ENCODE peak calls at places on chromosome 2, in five cellular contexts. One of them, this sample, is unnamed.

GRCh38 chr2:66228128-66228547 is 206.8 kb upstream of the MEIS1 start:
- DNase-seq in H9: no peak
- DNase-seq in H1: no peak
- DNase-seq in neuronal stem cell: no peak
- DNase-seq in mesenchymal stem cell: no peak
- DNase-seq in this sample: no peak

GRCh38 chr2:162327134-162327769 is 8.8 kb upstream of the IFIH1 start:
- DNase-seq in H9: peak
- DNase-seq in H1: peak
- DNase-seq in neuronal stem cell: no peak
- DNase-seq in mesenchymal stem cell: no peak
- DNase-seq in this sample: no peak

GRCh38 chr2:163698857-163699256 is 37.0 kb downstream of the FIGN start:
- DNase-seq in H9: peak
- DNase-seq in H1: no peak
- DNase-seq in neuronal stem cell: peak
- DNase-seq in mesenchymal stem cell: no peak
- DNase-seq in this sample: no peak

GRCh38 chr2:232502901-232503791 is 15.5 kb upstream of the ECEL1 start:
- DNase-seq in H9: peak
- DNase-seq in H1: peak
- DNase-seq in neuronal stem cell: peak
- DNase-seq in mesenchymal stem cell: peak
- DNase-seq in this sample: peak

GRCh38 chr2:161161074-161161577 is 898 bp downstream of the TANK start:
- DNase-seq in H9: no peak
- DNase-seq in H1: no peak
- DNase-seq in neuronal stem cell: no peak
- DNase-seq in mesenchymal stem cell: no peak
- DNase-seq in this sample: no peak

GRCh38 chr2:241359481-241360045 is 3.5 kb downstream of the FARP2 start:
- DNase-seq in H9: no peak
- DNase-seq in H1: no peak
- DNase-seq in neuronal stem cell: no peak
- DNase-seq in mesenchymal stem cell: no peak
- DNase-seq in this sample: no peak

GRCh38 chr2:132415256-132416079 is 1.1 kb upstream of the GPR39 start:
- DNase-seq in H9: no peak
- DNase-seq in H1: no peak
- DNase-seq in neuronal stem cell: no peak
- DNase-seq in mesenchymal stem cell: peak
- DNase-seq in this sample: no peak

GRCh38 chr2:232534940-232535735 is 4.4 kb upstream of the CHRNG start:
- DNase-seq in H9: no peak
- DNase-seq in H1: no peak
- DNase-seq in neuronal stem cell: no peak
- DNase-seq in mesenchymal stem cell: no peak
- DNase-seq in this sample: no peak

GRCh38 chr2:73291093-73291460 is 2.3 kb downstream of the EGR4 start:
- DNase-seq in H9: peak
- DNase-seq in H1: peak
- DNase-seq in neuronal stem cell: peak
- DNase-seq in mesenchymal stem cell: peak
- DNase-seq in this sample: peak

GRCh38 chr2:207505180-207505579 is 24.6 kb upstream of the CREB1 start:
- DNase-seq in H9: no peak
- DNase-seq in H1: no peak
- DNase-seq in neuronal stem cell: no peak
- DNase-seq in mesenchymal stem cell: peak
- DNase-seq in this sample: no peak

GRCh38 chr2:73759287-73759764 is 20.6 kb downstream of the DUSP11 start:
- DNase-seq in H9: no peak
- DNase-seq in H1: no peak
- DNase-seq in neuronal stem cell: no peak
- DNase-seq in mesenchymal stem cell: no peak
- DNase-seq in this sample: no peak

DNA sequence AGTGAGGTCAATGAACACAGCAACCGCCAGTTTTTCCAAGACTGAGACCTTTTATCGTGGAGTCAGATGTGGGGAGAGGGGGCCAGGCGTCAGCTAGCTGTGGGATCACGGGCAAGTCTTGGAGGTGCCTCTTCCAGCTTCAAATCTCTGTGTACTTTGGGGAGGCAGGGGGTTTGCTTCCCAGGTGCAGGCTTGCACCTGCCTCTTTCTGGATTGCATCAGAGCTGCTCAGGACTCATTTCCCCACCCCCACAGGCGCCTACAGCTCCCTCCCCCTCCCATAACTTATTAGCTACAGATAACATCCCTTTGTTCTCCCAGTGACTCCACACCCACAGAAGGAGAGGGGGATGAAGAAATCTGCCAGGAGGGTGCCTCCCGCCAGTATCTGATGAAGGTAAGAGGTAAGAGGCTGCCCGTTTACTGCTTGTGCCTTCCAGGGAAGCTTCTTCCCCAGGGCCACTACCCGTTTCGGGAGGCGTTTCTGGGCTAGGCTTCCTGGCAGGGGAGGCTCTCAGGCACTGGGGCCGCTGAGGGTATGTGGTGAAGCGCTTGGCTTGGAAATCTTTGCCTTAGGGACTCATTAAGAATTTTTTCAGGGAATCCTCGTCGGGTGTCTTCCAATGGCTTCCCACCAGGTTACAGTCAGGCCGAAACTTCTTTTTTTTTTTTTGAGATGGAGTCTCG is 18.8 kb upstream of the MRPL33 start:
- DNase-seq in H9: peak
- DNase-seq in H1: peak
- DNase-seq in neuronal stem cell: no peak
- DNase-seq in mesenchymal stem cell: no peak
- DNase-seq in this sample: peak
- H2AFZ ChIP-seq in H9: peak
- H2AFZ ChIP-seq in H1: peak
- H2AFZ ChIP-seq in neuronal stem cell: peak
- H2AFZ ChIP-seq in mesenchymal stem cell: peak
- H2AFZ ChIP-seq in this sample: no peak

GRCh38 chr2:26244479-26245230 is at the start of the genes HADHA and HADHB:
- DNase-seq in H9: peak
- DNase-seq in H1: peak
- DNase-seq in neuronal stem cell: peak
- DNase-seq in mesenchymal stem cell: peak
- DNase-seq in this sample: peak
- H4K8ac ChIP-seq in H9: no peak
- H4K8ac ChIP-seq in H1: peak
- H4K8ac ChIP-seq in neuronal stem cell: no peak
- H4K8ac ChIP-seq in mesenchymal stem cell: peak
- H4K8ac ChIP-seq in this sample: peak

GRCh38 chr2:107775171-107775570 is 51.5 kb upstream of the RGPD4 start:
- DNase-seq in H9: no peak
- DNase-seq in H1: no peak
- DNase-seq in neuronal stem cell: no peak
- DNase-seq in mesenchymal stem cell: no peak
- DNase-seq in this sample: no peak

GRCh38 chr2:107776333-107776732 is 50.4 kb upstream of the RGPD4 start:
- DNase-seq in H9: no peak
- DNase-seq in H1: no peak
- DNase-seq in neuronal stem cell: no peak
- DNase-seq in mesenchymal stem cell: no peak
- DNase-seq in this sample: no peak

GRCh38 chr2:107772380-107772779 is 54.3 kb upstream of the RGPD4 start:
- DNase-seq in H9: no peak
- DNase-seq in H1: no peak
- DNase-seq in neuronal stem cell: no peak
- DNase-seq in mesenchymal stem cell: no peak
- DNase-seq in this sample: no peak

GRCh38 chr2:107777962-107778361 is 48.7 kb upstream of the RGPD4 start:
- DNase-seq in H9: no peak
- DNase-seq in H1: no peak
- DNase-seq in neuronal stem cell: no peak
- DNase-seq in mesenchymal stem cell: no peak
- DNase-seq in this sample: peak

DNA sequence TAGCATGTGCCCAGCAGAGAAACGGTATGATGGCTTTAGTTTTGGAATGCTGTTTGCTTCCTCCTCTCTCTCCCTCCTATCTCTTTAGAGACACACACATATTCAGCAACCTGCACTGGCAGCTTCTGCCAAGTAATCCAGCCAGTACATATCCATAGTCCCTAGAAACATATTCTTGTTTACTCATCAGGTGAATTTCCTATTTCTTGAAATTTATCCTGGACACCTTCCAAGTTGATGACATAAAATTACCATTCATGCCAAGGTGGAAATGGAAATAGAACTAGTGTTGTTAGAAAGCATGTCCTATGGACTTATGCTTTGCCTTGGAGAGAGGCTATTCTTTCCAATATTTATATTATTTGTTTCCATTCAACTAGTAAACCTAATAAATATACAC is 50.9 kb upstream of the RGPD4 start:
- DNase-seq in H9: no peak
- DNase-seq in H1: no peak
- DNase-seq in neuronal stem cell: no peak
- DNase-seq in mesenchymal stem cell: no peak
- DNase-seq in this sample: no peak
- H2BK12ac ChIP-seq in H9: no peak
- H2BK12ac ChIP-seq in H1: no peak
- H2BK12ac ChIP-seq in neuronal stem cell: no peak
- H2BK12ac ChIP-seq in mesenchymal stem cell: no peak
- H2BK12ac ChIP-seq in this sample: no peak

GRCh38 chr2:37871453-37872191 is 53.5 kb upstream of the RMDN2 start:
- DNase-seq in H9: no peak
- DNase-seq in H1: no peak
- DNase-seq in neuronal stem cell: no peak
- DNase-seq in mesenchymal stem cell: peak
- DNase-seq in this sample: peak
- H2AFZ ChIP-seq in H9: no peak
- H2AFZ ChIP-seq in H1: no peak
- H2AFZ ChIP-seq in neuronal stem cell: no peak
- H2AFZ ChIP-seq in mesenchymal stem cell: no peak
- H2AFZ ChIP-seq in this sample: no peak